ENCODE peak calls at places on chromosomes 13 and 19, in four cellular contexts. V is IMR-90, D is H9, E is mesendoderm. X is an unnamed sample.

GRCh38 chr19:3335431-3336350 is 30.7 kb upstream of the NFIC start:
- DNase-seq in D (no peak), E (no peak), V (peak), X (no peak)

GRCh38 chr19:39157997-39158389 is 32.4 kb downstream of the PAK4 start:
- DNase-seq in E (no peak), V (no peak), D (no peak), X (no peak)

GRCh38 chr13:20401958-20402856 is 123.5 kb downstream of the CRYL1 start:
- DNase-seq in D (no peak), V (peak), E (peak), X (no peak)

GRCh38 chr19:49761625-49762311 is 1.3 kb downstream of the TSKS start:
- DNase-seq in D (peak), E (peak), V (peak), X (no peak)

GRCh38 chr19:10826236-10826635 is 9.8 kb downstream of the TMED1 start:
- DNase-seq in V (no peak), E (no peak), D (no peak), X (no peak)

GRCh38 chr13:99314640-99315176 is 7.5 kb upstream of the GPR183 start:
- DNase-seq in V (peak), D (no peak), E (no peak), X (no peak)

GRCh38 chr19:42253245-42254082 is 1.5 kb downstream of the ERF start:
- DNase-seq in E (peak), D (peak), V (peak), X (no peak)

GRCh38 chr13:21676611-21677021 is 5.7 kb downstream of the FGF9 start:
- DNase-seq in V (no peak), D (peak), E (peak), X (peak)

GRCh38 chr13:80012281-80012680 is 328.6 kb downstream of the SPRY2 start:
- DNase-seq in D (no peak), E (no peak), V (no peak), X (no peak)

GRCh38 chr19:12293771-12294307 is 844 bp downstream of the ZNF44 start:
- DNase-seq in V (peak), E (peak), D (peak), X (peak)

GRCh38 chr13:93388701-93389100 is 162.1 kb downstream of the GPC6 start:
- DNase-seq in D (no peak), V (peak), E (no peak), X (no peak)

GRCh38 chr13:48492123-48493075 is 40.5 kb downstream of the RCBTB2 start:
- DNase-seq in V (peak), E (no peak), D (no peak), X (no peak)

GRCh38 chr13:95607363-95607762 is 37.1 kb downstream of the DZIP1 start:
- DNase-seq in V (peak), D (no peak), E (no peak), X (no peak)

DNA sequence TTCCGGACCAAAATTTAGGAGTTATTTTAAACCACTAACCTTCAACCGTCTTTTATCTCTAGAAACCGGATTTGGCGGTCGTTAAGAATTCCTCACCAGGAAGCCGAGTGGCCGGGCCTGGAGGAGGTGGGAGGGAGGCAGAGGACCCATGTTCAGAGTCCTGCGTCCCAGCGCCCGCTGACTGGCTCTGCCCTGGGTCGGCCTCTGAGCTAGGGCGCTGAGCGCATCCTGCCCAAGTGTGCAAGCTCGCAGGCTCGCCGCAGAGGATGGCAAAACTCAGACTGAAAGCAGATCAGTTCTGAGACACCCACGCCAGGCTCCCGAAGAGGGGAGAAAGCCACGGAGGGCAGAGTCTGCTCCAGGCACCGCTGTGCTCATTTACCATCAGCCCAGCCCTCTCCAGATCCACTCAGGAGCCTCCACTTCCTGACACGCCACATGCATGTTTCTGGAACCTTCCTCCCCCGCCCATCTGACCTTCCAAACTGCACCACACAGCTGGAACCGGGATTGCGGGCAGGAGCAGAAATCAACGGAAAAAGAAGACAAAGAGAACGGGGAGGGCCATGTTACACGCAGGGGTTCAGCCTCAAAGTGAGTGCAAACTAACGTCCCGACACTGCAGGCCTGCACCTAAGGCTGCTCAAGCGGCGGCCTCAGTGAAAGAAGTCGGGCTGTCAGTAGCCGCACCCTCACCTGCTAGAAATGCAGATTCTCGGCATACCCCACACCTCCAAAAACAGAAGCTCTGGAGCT is 8.2 kb downstream of the COL4A1 start:
- DNase-seq in E (peak), D (peak), V (no peak), X (no peak)
- H3K4ac ChIP-seq in E (peak), D (no peak), V (peak), X (peak)

DNA sequence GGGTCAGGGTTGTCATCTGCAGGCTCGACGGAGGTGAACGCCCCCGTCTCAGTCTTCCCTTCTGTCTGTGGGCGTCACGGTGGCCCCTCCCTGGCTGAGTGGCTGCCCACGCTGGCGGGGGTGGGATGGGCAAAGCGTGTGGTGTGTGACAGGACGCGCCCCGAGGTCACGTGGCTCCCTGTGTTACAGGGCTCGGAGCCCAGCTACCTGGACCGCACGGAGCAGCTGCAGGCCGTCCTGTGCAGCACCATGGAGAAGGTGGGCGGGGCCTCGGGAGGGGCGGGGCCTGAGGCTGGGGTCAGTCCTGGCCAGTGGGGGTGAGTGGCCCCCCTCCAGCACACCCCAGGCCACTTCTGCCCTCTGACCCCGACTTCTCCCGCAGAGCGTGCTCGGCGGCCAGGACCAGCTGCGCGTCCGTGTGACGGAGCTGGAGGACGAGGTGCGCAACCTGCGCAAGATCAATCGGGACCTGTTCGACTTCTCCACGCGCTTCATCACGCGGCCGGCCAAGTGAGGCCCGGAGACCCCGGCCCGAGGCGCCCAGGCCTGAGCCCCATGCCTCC is 6.3 kb upstream of the GRIN3B start:
- DNase-seq in V (no peak), E (no peak), D (no peak), X (no peak)
- H3K56ac ChIP-seq in V (no peak), E (no peak), D (no peak), X (no peak)

GRCh38 chr19:44692379-44692721 is 6.6 kb upstream of the CEACAM16 start:
- DNase-seq in E (no peak), D (no peak), V (no peak), X (no peak)
- H3K4ac ChIP-seq in E (no peak), D (no peak), V (no peak), X (no peak)

DNA sequence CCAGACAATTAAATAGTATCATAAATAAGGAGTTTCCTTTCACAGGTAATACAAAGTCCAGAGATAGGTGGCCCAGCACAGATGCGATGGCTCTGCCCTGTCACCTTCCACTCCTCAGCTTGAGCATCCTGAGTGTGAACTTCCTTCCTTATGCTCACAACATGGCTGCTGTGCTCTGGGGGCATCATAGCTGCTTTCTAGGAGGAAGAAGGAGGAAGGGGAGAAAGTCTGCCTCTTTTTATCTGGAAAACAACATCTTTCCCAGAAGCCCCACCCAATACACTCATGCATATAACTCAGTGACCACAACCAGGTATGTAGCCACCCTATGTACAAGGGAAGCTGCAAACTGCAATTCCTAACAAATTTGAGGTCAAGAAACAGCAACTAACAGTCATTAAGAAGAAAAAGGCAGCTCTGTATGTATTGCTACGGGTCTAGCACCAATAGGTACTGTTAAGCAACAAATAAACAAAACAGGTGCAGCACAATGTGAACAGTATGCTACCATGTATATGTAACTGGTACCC is 201.2 kb upstream of the UBL3 start:
- DNase-seq in E (peak), V (no peak), D (no peak), X (no peak)
- H3K56ac ChIP-seq in E (peak), V (no peak), D (no peak), X (peak)

GRCh38 chr19:36128392-36128736 is 11.5 kb upstream of the CAPNS1 start:
- DNase-seq in D (peak), V (no peak), E (no peak), X (no peak)
- H3K4ac ChIP-seq in D (no peak), V (peak), E (peak), X (no peak)

DNA sequence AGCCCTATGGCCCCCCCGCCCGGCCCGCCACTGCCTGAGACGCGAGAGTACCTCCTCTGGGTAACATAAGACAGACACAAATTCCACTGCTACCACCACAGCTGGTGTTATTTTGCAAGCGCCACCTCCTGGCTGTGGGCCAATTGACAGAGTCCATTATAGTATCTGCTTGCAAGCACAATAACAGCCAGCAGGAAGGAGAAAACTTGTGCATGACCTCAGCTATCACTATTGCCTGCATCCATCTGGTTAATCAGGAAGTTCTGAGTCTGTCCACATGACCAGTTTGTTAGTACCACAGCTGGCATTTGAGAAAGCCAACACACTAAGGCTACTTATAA is 25.3 kb upstream of the OR10H2 start:
- DNase-seq in D (no peak), V (no peak), E (peak), X (no peak)
- H3K56ac ChIP-seq in D (no peak), V (no peak), E (no peak), X (no peak)

DNA sequence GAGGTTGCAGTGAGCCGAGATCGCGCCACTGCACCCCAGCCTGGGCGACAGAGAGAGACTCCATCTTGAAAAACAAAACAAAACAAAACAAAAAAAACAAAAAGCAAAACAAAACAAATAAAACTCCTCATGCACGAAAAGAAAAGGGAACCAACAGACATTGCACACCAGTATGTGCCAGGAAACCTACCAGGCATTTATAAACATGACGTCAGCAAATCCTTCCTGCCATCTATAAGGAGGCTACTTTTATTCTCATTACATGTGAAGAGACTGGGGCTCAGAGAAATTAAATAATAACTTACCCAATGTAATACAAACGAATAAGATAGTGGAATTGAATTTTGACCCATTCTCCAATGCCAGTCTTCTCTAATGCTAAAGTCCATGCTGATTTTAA is 197.2 kb downstream of the NUFIP1 start:
- DNase-seq in E (no peak), V (no peak), D (no peak), X (no peak)
- H3K4ac ChIP-seq in E (no peak), V (no peak), D (no peak), X (no peak)